ENCODE peak calls at places on chromosomes 2 and 18, in eight cellular contexts. Y is neural progenitor cell, P is A549, D is MM.1S, T is fibroblast of lung, N is endothelial cell of umbilical vein, K is HCT116, X is hepatocyte. C is an unnamed sample.

GRCh38 chr2:55391615-55392242 is 27.9 kb downstream of the CCDC88A start:
- DNase-seq in Y (no peak), P (no peak), D (no peak), T (no peak), N (no peak), K (no peak), X (no peak), C (no peak)

GRCh38 chr18:40355701-40356100 is 1599.3 kb upstream of the PIK3C3 start:
- DNase-seq in Y (no peak), P (no peak), D (no peak), T (peak), N (no peak), K (no peak), X (no peak), C (no peak)

GRCh38 chr2:47028846-47029560 is 113.4 kb upstream of the MCFD2 start:
- DNase-seq in Y (no peak), P (no peak), D (no peak), T (no peak), N (no peak), K (no peak), X (no peak), C (peak)

GRCh38 chr2:187543488-187543887 is 10.7 kb downstream of the TFPI start:
- DNase-seq in Y (no peak), P (no peak), D (no peak), T (no peak), N (no peak), K (no peak), X (no peak), C (no peak)

GRCh38 chr18:54806526-54806925 is 21.8 kb upstream of the RAB27B start:
- DNase-seq in Y (no peak), P (no peak), D (no peak), T (peak), N (peak), K (no peak), X (no peak), C (no peak)

GRCh38 chr2:27076323-27076722 is 2.1 kb upstream of the EMILIN1 start:
- DNase-seq in Y (no peak), P (no peak), D (no peak), T (no peak), N (no peak), K (no peak), X (no peak), C (no peak)

GRCh38 chr2:180520206-180520605 is 460.2 kb upstream of the UBE2E3 start:
- DNase-seq in Y (no peak), P (no peak), D (peak), T (peak), N (peak), K (peak), X (peak), C (peak)

GRCh38 chr2:205556841-205557539 is 125.3 kb upstream of the NRP2 start:
- DNase-seq in Y (peak), P (no peak), D (no peak), T (no peak), N (no peak), K (no peak), X (no peak), C (no peak)

GRCh38 chr2:156333951-156334495 is 1.5 kb upstream of the NR4A2 start:
- DNase-seq in Y (peak), P (no peak), D (peak), T (no peak), N (peak), K (no peak), X (peak), C (no peak)

GRCh38 chr18:79964330-79965118 is at the start of gene HSBP1L1:
- DNase-seq in Y (peak), P (peak), D (peak), T (peak), N (peak), K (peak), X (peak), C (peak)

GRCh38 chr18:43772907-43773306 is 495.6 kb upstream of the SYT4 start:
- DNase-seq in Y (no peak), P (no peak), D (no peak), T (no peak), N (no peak), K (no peak), X (no peak), C (no peak)

GRCh38 chr18:12766986-12767433 is 64.2 kb downstream of the PSMG2 start:
- DNase-seq in Y (peak), P (peak), D (no peak), T (no peak), N (no peak), K (no peak), X (peak), C (no peak)

GRCh38 chr2:180412224-180412623 is 405.1 kb upstream of the CWC22 start:
- DNase-seq in Y (no peak), P (no peak), D (no peak), T (no peak), N (peak), K (no peak), X (no peak), C (no peak)

GRCh38 chr2:238912916-238913875 is 65.3 kb downstream of the TWIST2 start:
- DNase-seq in Y (no peak), P (no peak), D (no peak), T (no peak), N (no peak), K (no peak), X (no peak), C (no peak)

GRCh38 chr2:227464356-227464755 is 7.6 kb upstream of the AGFG1 start:
- DNase-seq in Y (no peak), P (no peak), D (no peak), T (no peak), N (no peak), K (no peak), X (no peak), C (no peak)

GRCh38 chr2:200599206-200599605 is 13.4 kb downstream of the AOX1 start:
- DNase-seq in Y (no peak), P (no peak), D (no peak), T (no peak), N (no peak), K (no peak), X (no peak), C (no peak)

GRCh38 chr18:58004317-58004716 is 39.7 kb upstream of the NEDD4L start:
- DNase-seq in Y (no peak), P (no peak), D (no peak), T (peak), N (no peak), K (peak), X (no peak), C (no peak)
- H3K4me2 ChIP-seq in Y (no peak), P (peak), D (no peak), T (peak), N (no peak), K (peak), X (no peak), C (peak)

GRCh38 chr2:60456115-60456770 is 97.2 kb downstream of the BCL11A start:
- DNase-seq in Y (no peak), P (no peak), D (no peak), T (no peak), N (no peak), K (no peak), X (no peak), C (no peak)
- TF ChIP-seq CTCF in Y (peak), P (no peak), D (no peak), T (no peak), N (no peak), K (no peak), X (no peak), C (no peak)

GRCh38 chr2:5373200-5373599 is 319.0 kb upstream of the SOX11 start:
- DNase-seq in Y (peak), P (no peak), D (no peak), T (no peak), N (no peak), K (no peak), X (peak), C (no peak)
- H3K4me2 ChIP-seq in Y (peak), P (no peak), D (no peak), T (no peak), N (no peak), K (no peak), X (peak), C (no peak)

GRCh38 chr2:107751936-107752335 is 74.8 kb upstream of the RGPD4 start:
- DNase-seq in Y (no peak), P (no peak), D (no peak), T (no peak), N (no peak), K (no peak), X (no peak), C (no peak)

GRCh38 chr2:107743274-107743673 is 83.4 kb upstream of the RGPD4 start:
- DNase-seq in Y (no peak), P (no peak), D (no peak), T (no peak), N (no peak), K (no peak), X (no peak), C (no peak)

GRCh38 chr2:107742460-107743027 is 84.1 kb upstream of the RGPD4 start:
- DNase-seq in Y (no peak), P (no peak), D (no peak), T (no peak), N (no peak), K (no peak), X (no peak), C (no peak)

GRCh38 chr2:107745100-107745499 is 81.6 kb upstream of the RGPD4 start:
- DNase-seq in Y (no peak), P (no peak), D (no peak), T (no peak), N (no peak), K (no peak), X (no peak), C (no peak)

GRCh38 chr2:107747964-107748583 is 78.6 kb upstream of the RGPD4 start:
- DNase-seq in Y (no peak), P (no peak), D (no peak), T (no peak), N (no peak), K (no peak), X (no peak), C (no peak)
- TF ChIP-seq CTCF in Y (no peak), P (no peak), D (no peak), T (no peak), N (no peak), K (no peak), X (no peak), C (no peak)

DNA sequence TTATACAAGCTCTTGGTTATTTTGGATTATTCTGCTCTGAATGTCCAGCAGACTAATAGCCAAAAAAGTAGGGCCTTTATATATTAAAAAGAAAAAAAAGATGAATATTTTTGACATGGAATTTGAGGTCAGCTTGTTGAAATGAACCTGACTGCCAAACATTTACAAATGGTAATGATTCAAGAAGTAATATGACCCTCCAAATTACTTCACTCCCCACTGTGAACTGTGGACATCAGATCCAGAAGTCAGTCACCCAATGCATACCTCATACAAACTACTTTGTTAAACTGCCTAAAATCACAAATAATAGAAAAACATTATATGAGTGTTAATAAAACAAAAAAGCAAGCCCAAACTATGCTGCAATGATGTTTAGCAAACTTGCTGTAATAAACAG is 10.0 kb downstream of the EPG5 start:
- DNase-seq in Y (no peak), P (no peak), D (no peak), T (peak), N (no peak), K (no peak), X (no peak), C (no peak)
- H3K4me2 ChIP-seq in Y (no peak), P (no peak), D (no peak), T (peak), N (no peak), K (no peak), X (no peak), C (no peak)

GRCh38 chr2:240233891-240234502 is 93.5 kb upstream of the OTOS start:
- DNase-seq in Y (no peak), P (no peak), D (no peak), T (no peak), N (no peak), K (no peak), X (no peak), C (no peak)

GRCh38 chr2:240232264-240232915 is 91.9 kb upstream of the OTOS start:
- DNase-seq in Y (no peak), P (no peak), D (no peak), T (no peak), N (no peak), K (no peak), X (no peak), C (no peak)

GRCh38 chr2:240231838-240232244 is 91.4 kb upstream of the OTOS start:
- DNase-seq in Y (no peak), P (no peak), D (no peak), T (no peak), N (no peak), K (no peak), X (no peak), C (no peak)

GRCh38 chr2:240234503-240234951 is 94.1 kb upstream of the OTOS start:
- DNase-seq in Y (no peak), P (no peak), D (no peak), T (no peak), N (no peak), K (no peak), X (no peak), C (no peak)

GRCh38 chr2:240232961-240233890 is 92.8 kb upstream of the OTOS start:
- DNase-seq in Y (peak), P (peak), D (peak), T (peak), N (peak), K (peak), X (peak), C (peak)
- TF ChIP-seq CTCF in Y (peak), P (peak), D (peak), T (peak), N (peak), K (peak), X (peak), C (peak)

C was measured in PC-9.